ENCODE peak calls at places on chromosomes 13 and 19, in eight cellular contexts. One of them, this sample, is unnamed.

GRCh38 chr19:28313633-28314032 is 899.3 kb downstream of the UQCRFS1 start:
- DNase-seq in HL-60: no peak
- DNase-seq in esophagus muscularis mucosa: no peak
- DNase-seq in suprapubic skin: no peak
- DNase-seq in SK-N-SH: no peak
- DNase-seq in breast epithelium: no peak
- DNase-seq in GM12892: no peak
- DNase-seq in vagina: no peak
- DNase-seq in this sample: no peak

GRCh38 chr13:110944121-110944967 is 29.5 kb upstream of the ANKRD10 start:
- DNase-seq in GM12892: no peak
- DNase-seq in esophagus muscularis mucosa: no peak
- DNase-seq in breast epithelium: no peak
- DNase-seq in HL-60: peak; percentile 57
- DNase-seq in SK-N-SH: peak; percentile 51
- DNase-seq in vagina: no peak
- DNase-seq in suprapubic skin: no peak
- DNase-seq in this sample: no peak

GRCh38 chr13:80931118-80931517 is 590.2 kb upstream of the SPRY2 start:
- DNase-seq in suprapubic skin: no peak
- DNase-seq in vagina: no peak
- DNase-seq in HL-60: no peak
- DNase-seq in esophagus muscularis mucosa: no peak
- DNase-seq in GM12892: no peak
- DNase-seq in SK-N-SH: no peak
- DNase-seq in breast epithelium: no peak
- DNase-seq in this sample: no peak

GRCh38 chr13:100100115-100100879 is 11.4 kb downstream of the PCCA start:
- DNase-seq in breast epithelium: peak; percentile 48
- DNase-seq in suprapubic skin: no peak
- DNase-seq in GM12892: no peak
- DNase-seq in vagina: no peak
- DNase-seq in esophagus muscularis mucosa: no peak
- DNase-seq in SK-N-SH: no peak
- DNase-seq in HL-60: no peak
- DNase-seq in this sample: no peak

GRCh38 chr13:105763851-105764250 is 771.6 kb downstream of the EFNB2 start:
- DNase-seq in esophagus muscularis mucosa: no peak
- DNase-seq in vagina: no peak
- DNase-seq in SK-N-SH: no peak
- DNase-seq in GM12892: no peak
- DNase-seq in HL-60: no peak
- DNase-seq in suprapubic skin: no peak
- DNase-seq in breast epithelium: no peak
- DNase-seq in this sample: no peak

GRCh38 chr13:23681253-23681652 is 111.0 kb downstream of the TNFRSF19 start:
- DNase-seq in esophagus muscularis mucosa: no peak
- DNase-seq in SK-N-SH: no peak
- DNase-seq in suprapubic skin: no peak
- DNase-seq in GM12892: no peak
- DNase-seq in HL-60: no peak
- DNase-seq in vagina: no peak
- DNase-seq in breast epithelium: no peak
- DNase-seq in this sample: no peak

GRCh38 chr19:29384676-29385075 is 141.1 kb upstream of the VSTM2B start:
- DNase-seq in GM12892: no peak
- DNase-seq in HL-60: no peak
- DNase-seq in SK-N-SH: no peak
- DNase-seq in esophagus muscularis mucosa: no peak
- DNase-seq in breast epithelium: no peak
- DNase-seq in vagina: no peak
- DNase-seq in suprapubic skin: peak; percentile 37
- DNase-seq in this sample: peak; percentile 9

GRCh38 chr13:42215578-42216421 is 56.2 kb upstream of the AKAP11 start:
- DNase-seq in vagina: no peak
- DNase-seq in GM12892: no peak
- DNase-seq in breast epithelium: no peak
- DNase-seq in esophagus muscularis mucosa: no peak
- DNase-seq in SK-N-SH: peak; percentile 9
- DNase-seq in suprapubic skin: no peak
- DNase-seq in HL-60: peak; percentile 46
- DNase-seq in this sample: no peak

GRCh38 chr13:25371608-25372274 is at the start of gene ATP8A2:
- DNase-seq in vagina: no peak
- DNase-seq in HL-60: no peak
- DNase-seq in suprapubic skin: no peak
- DNase-seq in esophagus muscularis mucosa: no peak
- DNase-seq in SK-N-SH: peak; percentile 82
- DNase-seq in breast epithelium: no peak
- DNase-seq in GM12892: no peak
- DNase-seq in this sample: no peak

GRCh38 chr19:38303517-38304351 is at the start of gene C19orf33:
- DNase-seq in GM12892: no peak
- DNase-seq in HL-60: no peak
- DNase-seq in esophagus muscularis mucosa: no peak
- DNase-seq in SK-N-SH: no peak
- DNase-seq in vagina: no peak
- DNase-seq in suprapubic skin: no peak
- DNase-seq in breast epithelium: peak; percentile 56
- DNase-seq in this sample: no peak

GRCh38 chr19:38306236-38306635 is 2.2 kb downstream of the C19orf33 start:
- DNase-seq in breast epithelium: no peak
- DNase-seq in vagina: no peak
- DNase-seq in suprapubic skin: no peak
- DNase-seq in GM12892: no peak
- DNase-seq in esophagus muscularis mucosa: no peak
- DNase-seq in HL-60: no peak
- DNase-seq in SK-N-SH: no peak
- DNase-seq in this sample: no peak

GRCh38 chr19:38307076-38307475 is 3.0 kb downstream of the C19orf33 start:
- DNase-seq in SK-N-SH: no peak
- DNase-seq in HL-60: no peak
- DNase-seq in GM12892: no peak
- DNase-seq in breast epithelium: no peak
- DNase-seq in esophagus muscularis mucosa: no peak
- DNase-seq in vagina: no peak
- DNase-seq in suprapubic skin: no peak
- DNase-seq in this sample: no peak

GRCh38 chr19:38304352-38304865 is 358 bp downstream of the C19orf33 start:
- DNase-seq in breast epithelium: no peak
- DNase-seq in vagina: no peak
- DNase-seq in SK-N-SH: no peak
- DNase-seq in GM12892: no peak
- DNase-seq in esophagus muscularis mucosa: no peak
- DNase-seq in HL-60: no peak
- DNase-seq in suprapubic skin: no peak
- DNase-seq in this sample: no peak

DNA sequence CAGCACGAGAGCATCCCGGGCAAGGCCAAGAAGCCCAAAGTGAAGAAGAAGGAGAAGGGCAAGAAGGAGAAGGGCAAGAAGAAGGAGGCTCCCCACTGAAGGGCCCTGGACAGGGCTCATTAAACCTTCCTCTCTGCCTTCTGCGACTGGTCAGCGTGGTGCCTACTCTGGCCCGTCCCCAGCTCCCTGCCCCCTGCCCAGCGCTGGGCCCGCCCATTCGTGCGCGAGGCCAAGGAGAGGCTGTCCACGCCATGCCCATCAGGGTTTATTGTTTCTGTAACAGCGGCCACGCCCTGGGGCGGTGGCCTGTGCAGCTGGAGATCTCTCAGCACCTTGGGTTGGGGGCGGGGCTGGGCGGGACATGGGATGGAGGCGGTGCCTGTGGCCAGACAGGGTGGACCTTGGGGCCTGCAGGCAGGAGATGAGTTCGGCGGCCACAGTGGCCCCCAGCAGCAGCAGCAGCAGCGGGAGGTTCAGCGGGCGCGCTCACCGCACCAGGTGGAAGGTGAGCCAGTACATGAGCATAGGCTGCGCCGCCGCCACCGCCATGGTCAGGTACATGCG is 897 bp downstream of the C19orf33 start:
- DNase-seq in breast epithelium: peak; percentile 54
- DNase-seq in GM12892: no peak
- DNase-seq in esophagus muscularis mucosa: no peak
- DNase-seq in SK-N-SH: peak; percentile 58
- DNase-seq in HL-60: no peak
- DNase-seq in vagina: no peak
- DNase-seq in suprapubic skin: no peak
- DNase-seq in this sample: peak; percentile 86
- TF ChIP-seq POLR2AphosphoS5 in breast epithelium: no peak
- TF ChIP-seq POLR2AphosphoS5 in GM12892: no peak
- TF ChIP-seq POLR2AphosphoS5 in esophagus muscularis mucosa: peak; percentile 44
- TF ChIP-seq POLR2AphosphoS5 in SK-N-SH: no peak
- TF ChIP-seq POLR2AphosphoS5 in HL-60: peak; percentile 6
- TF ChIP-seq POLR2AphosphoS5 in vagina: peak; percentile 17
- TF ChIP-seq POLR2AphosphoS5 in suprapubic skin: no peak
- TF ChIP-seq POLR2AphosphoS5 in this sample: peak; percentile 46

GRCh38 chr19:55459950-55460657 is 1.3 kb downstream of the ISOC2 start:
- DNase-seq in HL-60: no peak
- DNase-seq in suprapubic skin: no peak
- DNase-seq in SK-N-SH: peak; percentile 52
- DNase-seq in GM12892: no peak
- DNase-seq in breast epithelium: no peak
- DNase-seq in vagina: no peak
- DNase-seq in esophagus muscularis mucosa: no peak
- DNase-seq in this sample: no peak

GRCh38 chr19:55460670-55461258 is 678 bp downstream of the ISOC2 start:
- DNase-seq in HL-60: peak; percentile 64
- DNase-seq in breast epithelium: peak; percentile 77
- DNase-seq in esophagus muscularis mucosa: peak; percentile 96
- DNase-seq in SK-N-SH: peak; percentile 92
- DNase-seq in suprapubic skin: peak; percentile 93
- DNase-seq in GM12892: no peak
- DNase-seq in vagina: no peak
- DNase-seq in this sample: peak; percentile 88

GRCh38 chr19:55462722-55463121 is 1.3 kb upstream of the ISOC2 start:
- DNase-seq in breast epithelium: no peak
- DNase-seq in SK-N-SH: no peak
- DNase-seq in vagina: no peak
- DNase-seq in HL-60: no peak
- DNase-seq in suprapubic skin: no peak
- DNase-seq in esophagus muscularis mucosa: no peak
- DNase-seq in GM12892: no peak
- DNase-seq in this sample: no peak

GRCh38 chr19:55461974-55462628 is 659 bp upstream of the ISOC2 start:
- DNase-seq in HL-60: no peak
- DNase-seq in GM12892: no peak
- DNase-seq in suprapubic skin: no peak
- DNase-seq in vagina: no peak
- DNase-seq in SK-N-SH: peak; percentile 73
- DNase-seq in breast epithelium: no peak
- DNase-seq in esophagus muscularis mucosa: no peak
- DNase-seq in this sample: no peak

DNA sequence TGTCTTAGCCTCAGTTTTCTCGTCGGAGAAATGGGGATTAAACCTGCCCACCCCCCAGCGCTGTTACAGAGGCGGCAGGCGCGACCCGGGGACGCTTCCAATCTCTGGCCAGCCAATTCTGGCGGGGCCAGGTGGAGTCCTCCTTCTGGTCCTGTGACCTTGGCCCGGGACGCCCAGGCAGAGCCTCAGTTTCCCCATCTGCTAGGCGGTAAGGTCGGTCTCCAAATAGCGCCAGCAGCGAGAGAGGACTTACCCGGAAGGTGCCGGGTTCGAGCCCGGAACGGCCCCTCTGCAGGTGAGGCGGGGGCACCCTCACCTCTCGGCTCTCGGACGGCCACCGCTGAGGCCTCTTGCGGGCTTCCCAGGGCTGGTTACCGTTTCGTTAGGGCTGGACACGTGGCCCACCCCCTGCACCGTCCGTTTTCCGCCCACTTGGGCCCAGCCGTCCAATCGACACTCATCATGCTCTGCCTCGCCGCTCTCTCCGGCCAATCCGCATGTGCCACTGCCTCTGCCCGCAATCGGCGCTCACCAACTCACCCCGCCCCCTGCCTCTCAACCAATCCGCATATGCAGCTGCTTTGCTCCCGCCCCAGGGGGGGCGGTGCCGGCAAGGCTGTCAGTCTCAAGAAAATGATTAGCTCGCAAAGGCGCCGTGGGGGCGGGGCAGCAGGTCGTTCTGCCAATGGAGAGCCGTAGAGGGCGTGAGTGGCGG is at the start of gene ISOC2:
- DNase-seq in vagina: peak; percentile 100
- DNase-seq in SK-N-SH: peak; percentile 97
- DNase-seq in HL-60: peak; percentile 100
- DNase-seq in suprapubic skin: peak; percentile 100
- DNase-seq in esophagus muscularis mucosa: peak; percentile 100
- DNase-seq in GM12892: peak; percentile 100
- DNase-seq in breast epithelium: peak; percentile 100
- DNase-seq in this sample: peak; percentile 99
- TF ChIP-seq POLR2AphosphoS5 in vagina: peak; percentile 82
- TF ChIP-seq POLR2AphosphoS5 in SK-N-SH: no peak
- TF ChIP-seq POLR2AphosphoS5 in HL-60: peak; percentile 62
- TF ChIP-seq POLR2AphosphoS5 in suprapubic skin: no peak
- TF ChIP-seq POLR2AphosphoS5 in esophagus muscularis mucosa: peak; percentile 79
- TF ChIP-seq POLR2AphosphoS5 in GM12892: peak; percentile 82
- TF ChIP-seq POLR2AphosphoS5 in breast epithelium: peak; percentile 59
- TF ChIP-seq POLR2AphosphoS5 in this sample: peak; percentile 85

GRCh38 chr19:11246941-11247340 is 7.5 kb downstream of the ANGPTL8 start:
- DNase-seq in SK-N-SH: no peak
- DNase-seq in esophagus muscularis mucosa: no peak
- DNase-seq in breast epithelium: no peak
- DNase-seq in suprapubic skin: no peak
- DNase-seq in HL-60: no peak
- DNase-seq in vagina: no peak
- DNase-seq in GM12892: no peak
- DNase-seq in this sample: no peak

GRCh38 chr19:11248852-11249251 is 9.4 kb downstream of the ANGPTL8 start:
- DNase-seq in SK-N-SH: no peak
- DNase-seq in breast epithelium: no peak
- DNase-seq in suprapubic skin: no peak
- DNase-seq in GM12892: no peak
- DNase-seq in esophagus muscularis mucosa: no peak
- DNase-seq in vagina: no peak
- DNase-seq in HL-60: no peak
- DNase-seq in this sample: no peak

GRCh38 chr19:11244846-11245589 is 5.6 kb downstream of the ANGPTL8 start:
- DNase-seq in breast epithelium: no peak
- DNase-seq in SK-N-SH: no peak
- DNase-seq in GM12892: no peak
- DNase-seq in vagina: no peak
- DNase-seq in HL-60: no peak
- DNase-seq in esophagus muscularis mucosa: no peak
- DNase-seq in suprapubic skin: no peak
- DNase-seq in this sample: no peak

GRCh38 chr19:11247934-11248333 is 8.5 kb downstream of the ANGPTL8 start:
- DNase-seq in breast epithelium: no peak
- DNase-seq in suprapubic skin: no peak
- DNase-seq in SK-N-SH: no peak
- DNase-seq in GM12892: no peak
- DNase-seq in vagina: no peak
- DNase-seq in HL-60: no peak
- DNase-seq in esophagus muscularis mucosa: no peak
- DNase-seq in this sample: no peak

GRCh38 chr19:11247391-11247790 is 8.0 kb downstream of the ANGPTL8 start:
- DNase-seq in suprapubic skin: no peak
- DNase-seq in HL-60: no peak
- DNase-seq in SK-N-SH: no peak
- DNase-seq in GM12892: no peak
- DNase-seq in vagina: no peak
- DNase-seq in breast epithelium: no peak
- DNase-seq in esophagus muscularis mucosa: no peak
- DNase-seq in this sample: no peak
- TF ChIP-seq POLR2AphosphoS5 in suprapubic skin: no peak
- TF ChIP-seq POLR2AphosphoS5 in HL-60: no peak
- TF ChIP-seq POLR2AphosphoS5 in SK-N-SH: no peak
- TF ChIP-seq POLR2AphosphoS5 in GM12892: no peak
- TF ChIP-seq POLR2AphosphoS5 in vagina: no peak
- TF ChIP-seq POLR2AphosphoS5 in breast epithelium: peak; percentile 57
- TF ChIP-seq POLR2AphosphoS5 in esophagus muscularis mucosa: peak; percentile 59
- TF ChIP-seq POLR2AphosphoS5 in this sample: peak; percentile 74

GRCh38 chr19:50162988-50163387 is at the start of gene IZUMO2:
- DNase-seq in suprapubic skin: no peak
- DNase-seq in esophagus muscularis mucosa: no peak
- DNase-seq in SK-N-SH: no peak
- DNase-seq in breast epithelium: no peak
- DNase-seq in GM12892: no peak
- DNase-seq in HL-60: no peak
- DNase-seq in vagina: no peak
- DNase-seq in this sample: no peak
- TF ChIP-seq POLR2AphosphoS5 in suprapubic skin: no peak
- TF ChIP-seq POLR2AphosphoS5 in esophagus muscularis mucosa: no peak
- TF ChIP-seq POLR2AphosphoS5 in SK-N-SH: no peak
- TF ChIP-seq POLR2AphosphoS5 in breast epithelium: no peak
- TF ChIP-seq POLR2AphosphoS5 in GM12892: no peak
- TF ChIP-seq POLR2AphosphoS5 in HL-60: no peak
- TF ChIP-seq POLR2AphosphoS5 in vagina: no peak
- TF ChIP-seq POLR2AphosphoS5 in this sample: no peak